ENCODE peak calls at places on chromosomes 2 and 18, in eight cellular contexts. J is K562, X is GM23338, S is GM12878, Q is HepG2, K is HCT116, F is H1, G is endothelial cell of umbilical vein. U is an unnamed sample.

GRCh38 chr18:61851940-61852451 is 40.8 kb downstream of the RNF152 start:
- DNase-seq in F (no peak), Q (no peak), S (no peak), J (no peak), K (no peak), G (no peak), X (no peak), U (no peak)

GRCh38 chr2:65666156-65666725 is 233.8 kb upstream of the SPRED2 start:
- DNase-seq in J (no peak), K (no peak), G (no peak), X (no peak), Q (no peak), F (no peak), S (peak; percentile 54), U (no peak)

GRCh38 chr2:75787532-75788132 is 76.9 kb upstream of the GCFC2 start:
- DNase-seq in G (peak; percentile 39), S (no peak), J (peak; percentile 23), F (no peak), X (peak; percentile 79), K (peak; percentile 10), Q (peak; percentile 44), U (peak; percentile 69)

GRCh38 chr2:209596275-209596674 is 172.4 kb downstream of the MAP2 start:
- DNase-seq in J (no peak), X (no peak), K (no peak), G (no peak), F (no peak), Q (no peak), S (no peak), U (no peak)

GRCh38 chr18:212780-213179 is 54.4 kb downstream of the USP14 start:
- DNase-seq in F (no peak), S (no peak), Q (no peak), G (no peak), J (no peak), X (no peak), K (no peak), U (no peak)

GRCh38 chr2:37786854-37787253 is 115.4 kb upstream of the CDC42EP3 start:
- DNase-seq in G (no peak), F (no peak), Q (peak; percentile 70), S (no peak), X (no peak), J (no peak), K (no peak), U (no peak)

GRCh38 chr18:9827211-9827855 is 58.4 kb upstream of the TXNDC2 start:
- DNase-seq in G (peak; percentile 54), X (no peak), K (no peak), F (no peak), J (no peak), Q (no peak), S (no peak), U (no peak)

GRCh38 chr18:54296017-54296416 is 26.7 kb downstream of the POLI start:
- DNase-seq in K (no peak), Q (no peak), X (peak; percentile 45), S (no peak), J (no peak), G (peak; percentile 14), F (no peak), U (no peak)

GRCh38 chr2:65370387-65371093 is 61.9 kb downstream of the SPRED2 start:
- DNase-seq in G (no peak), S (peak; percentile 30), K (no peak), X (no peak), F (no peak), J (no peak), Q (peak; percentile 93), U (no peak)

GRCh38 chr2:47016172-47016913 is 100.7 kb upstream of the MCFD2 start:
- DNase-seq in F (no peak), Q (no peak), K (peak; percentile 60), J (peak; percentile 52), G (peak; percentile 71), X (peak; percentile 57), S (no peak), U (no peak)

GRCh38 chr18:2794159-2794558 is 52.6 kb upstream of the EMILIN2 start:
- DNase-seq in G (no peak), J (no peak), F (no peak), X (peak; percentile 52), S (no peak), K (no peak), Q (no peak), U (no peak)

GRCh38 chr2:10354399-10354798 is 51.7 kb downstream of the HPCAL1 start:
- DNase-seq in K (no peak), Q (no peak), S (no peak), J (no peak), F (no peak), X (no peak), G (no peak), U (no peak)

GRCh38 chr2:154974041-154974440 is 275.5 kb downstream of the KCNJ3 start:
- DNase-seq in J (no peak), Q (no peak), F (no peak), K (no peak), G (no peak), X (peak; percentile 24), S (no peak), U (no peak)

GRCh38 chr2:120769076-120769786 is 33.6 kb downstream of the GLI2 start:
- DNase-seq in K (no peak), S (no peak), J (no peak), X (no peak), F (no peak), Q (no peak), G (no peak), U (no peak)

GRCh38 chr2:102932521-102932920 is 170.7 kb downstream of the TMEM182 start:
- DNase-seq in G (no peak), S (no peak), Q (no peak), F (no peak), K (no peak), J (no peak), X (no peak), U (no peak)

GRCh38 chr2:164967781-164968228 is 12.5 kb upstream of the SLC38A11 start:
- DNase-seq in G (no peak), Q (no peak), K (no peak), J (no peak), S (no peak), X (peak; percentile 64), F (no peak), U (no peak)

GRCh38 chr2:223647258-223647952 is 45.2 kb upstream of the SCG2 start:
- DNase-seq in G (no peak), K (no peak), F (no peak), J (no peak), X (no peak), S (no peak), Q (no peak), U (no peak)

GRCh38 chr2:216665240-216665639 is 30.1 kb downstream of the IGFBP5 start:
- DNase-seq in F (no peak), J (no peak), Q (no peak), G (no peak), X (peak; percentile 48), S (no peak), K (no peak), U (no peak)
- TF ChIP-seq POLR2AphosphoS5 in F (no peak), J (no peak), Q (no peak), G (no peak), X (no peak), S (no peak), K (no peak), U (no peak)

DNA sequence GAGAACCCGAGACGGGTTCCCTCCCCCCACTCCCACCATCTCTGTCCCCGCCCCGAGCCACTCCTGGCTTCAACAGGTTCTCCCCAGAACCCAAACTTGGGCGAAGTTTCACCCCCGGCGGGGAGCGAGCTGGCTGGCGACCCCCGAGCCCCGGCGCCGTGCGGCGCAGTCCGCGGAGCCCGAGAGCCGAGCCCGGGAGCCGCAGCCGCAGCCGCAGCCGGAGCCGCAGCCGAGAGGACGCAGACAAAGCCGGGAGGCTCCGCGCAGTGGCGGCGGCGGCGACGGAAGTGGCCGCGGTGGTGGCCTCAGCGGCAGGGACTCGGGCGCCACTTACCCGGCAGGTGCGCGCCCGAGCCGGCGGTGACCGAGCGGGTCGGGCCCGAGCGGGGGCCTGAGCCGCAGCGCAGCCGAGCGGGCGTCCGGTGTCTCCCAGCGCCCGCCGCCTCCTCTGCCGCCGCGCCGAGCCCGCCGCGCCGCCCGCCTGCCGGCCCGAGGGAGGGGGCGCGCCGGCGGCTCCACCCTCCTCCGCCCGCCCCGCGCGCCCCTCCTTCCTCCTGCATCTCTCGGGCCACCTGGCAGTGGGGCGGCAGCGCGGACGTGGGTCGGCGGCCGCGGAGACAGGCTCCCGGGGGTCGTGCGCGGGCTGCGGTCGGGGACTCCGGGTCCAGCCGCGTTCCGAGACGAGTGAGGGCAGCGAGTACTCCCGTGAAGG is at the start of gene ECEL1:
- DNase-seq in Q (no peak), F (peak; percentile 71), J (no peak), X (peak; percentile 66), K (no peak), S (no peak), G (no peak), U (no peak)
- TF ChIP-seq EZH2 in Q (no peak), F (peak; percentile 26), J (no peak), X (peak; percentile 1), K (no peak), S (no peak), G (peak; percentile 81), U (peak; percentile 51)

DNA sequence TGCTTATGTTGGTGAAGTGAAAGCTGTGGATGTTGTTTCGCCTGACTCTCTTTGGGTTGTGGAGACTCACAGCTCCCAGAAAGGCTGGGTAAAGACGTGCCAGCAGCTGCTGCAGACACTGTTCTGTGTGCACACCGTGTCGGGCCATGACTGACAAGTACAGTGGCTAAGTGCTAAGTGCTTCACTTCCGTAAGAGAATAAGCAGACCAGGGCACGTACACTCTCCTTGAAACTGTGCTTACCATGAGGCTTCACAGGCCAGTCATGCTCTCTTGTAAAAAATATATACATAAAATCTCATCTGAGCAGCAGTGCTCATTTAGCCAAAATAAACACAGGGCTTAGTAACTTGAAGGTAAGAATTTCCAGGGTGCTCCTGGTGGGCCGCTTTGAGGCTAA is 86.0 kb downstream of the NRP2 start:
- DNase-seq in Q (no peak), K (no peak), J (no peak), X (no peak), F (no peak), G (no peak), S (no peak), U (no peak)
- TF ChIP-seq POLR2AphosphoS5 in Q (no peak), K (no peak), J (no peak), X (no peak), F (no peak), G (no peak), S (no peak), U (no peak)

DNA sequence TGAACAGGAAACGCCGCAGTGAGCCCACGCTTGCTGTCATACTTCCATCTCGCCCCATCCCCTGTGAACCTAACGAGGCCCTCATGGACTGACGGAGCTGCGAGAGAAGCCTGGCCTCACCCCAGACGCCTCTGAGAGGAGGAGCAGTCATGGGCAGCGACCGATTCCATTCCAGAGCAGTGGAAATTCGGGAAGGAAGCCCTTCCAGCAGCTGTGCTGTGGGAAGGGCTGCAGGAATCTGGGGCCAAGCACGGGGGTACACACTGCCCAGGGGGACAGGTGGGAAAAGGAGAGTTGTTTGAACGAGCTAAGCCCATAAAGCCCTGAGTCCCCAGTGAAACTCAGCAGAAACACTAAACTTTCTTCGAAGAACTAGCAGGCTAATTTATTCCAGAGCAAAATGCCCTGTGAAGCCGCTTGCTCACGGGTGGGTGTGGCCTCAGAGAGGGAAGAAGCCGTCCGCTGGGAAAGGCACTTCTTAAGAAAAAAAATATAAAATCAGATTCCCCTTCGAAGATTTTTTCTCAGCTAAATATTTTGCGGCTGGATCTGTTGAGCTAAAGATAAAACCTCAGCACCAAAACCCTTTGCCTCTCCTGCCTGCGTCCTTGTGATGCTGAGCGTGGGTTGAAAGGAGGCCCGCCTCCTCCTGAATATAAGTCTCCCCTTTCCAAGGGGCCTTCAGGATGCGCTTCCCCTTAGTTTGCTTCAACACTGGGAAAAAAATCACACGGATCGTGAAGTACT is 38.2 kb downstream of the ANKMY1 start:
- DNase-seq in S (no peak), Q (no peak), X (peak; percentile 29), J (no peak), F (no peak), K (no peak), G (no peak), U (no peak)
- TF ChIP-seq EZH2 in S (no peak), Q (no peak), X (no peak), J (no peak), F (no peak), K (no peak), G (peak; percentile 47), U (no peak)